ENCODE peak calls at places on chromosome X, in four cellular contexts. One of them, this sample, is unnamed.

GRCh38 chrX:30275498-30275897 is 28.6 kb downstream of the MAGEB1 start:
- DNase-seq in H9: no peak
- DNase-seq in endodermal cell: no peak
- DNase-seq in transverse colon: no peak
- DNase-seq in this sample: peak

GRCh38 chrX:826026-826425 is 195.4 kb downstream of the SHOX start:
- DNase-seq in transverse colon: no peak
- DNase-seq in endodermal cell: no peak
- DNase-seq in H9: no peak
- DNase-seq in this sample: no peak

GRCh38 chrX:154540897-154541535 is 5.6 kb downstream of the G6PD start:
- DNase-seq in endodermal cell: no peak
- DNase-seq in H9: no peak
- DNase-seq in transverse colon: no peak
- DNase-seq in this sample: peak

GRCh38 chrX:14927391-14927790 is 54.2 kb downstream of the MOSPD2 start:
- DNase-seq in transverse colon: no peak
- DNase-seq in endodermal cell: no peak
- DNase-seq in H9: no peak
- DNase-seq in this sample: no peak

GRCh38 chrX:106397788-106398538 is 213.8 kb upstream of the RADX start:
- DNase-seq in H9: no peak
- DNase-seq in transverse colon: no peak
- DNase-seq in endodermal cell: no peak
- DNase-seq in this sample: peak

GRCh38 chrX:39283239-39283638 is 482.0 kb downstream of the MID1IP1 start:
- DNase-seq in transverse colon: no peak
- DNase-seq in H9: no peak
- DNase-seq in endodermal cell: no peak
- DNase-seq in this sample: no peak

GRCh38 chrX:20414781-20415445 is 148.2 kb upstream of the RPS6KA3 start:
- DNase-seq in H9: no peak
- DNase-seq in endodermal cell: no peak
- DNase-seq in transverse colon: no peak
- DNase-seq in this sample: no peak

GRCh38 chrX:2677764-2678163 is 13.3 kb upstream of the CD99 start:
- DNase-seq in endodermal cell: peak
- DNase-seq in H9: peak
- DNase-seq in transverse colon: peak
- DNase-seq in this sample: peak

GRCh38 chrX:18012974-18013373 is 151.9 kb upstream of the RAI2 start:
- DNase-seq in H9: no peak
- DNase-seq in endodermal cell: no peak
- DNase-seq in transverse colon: no peak
- DNase-seq in this sample: no peak

GRCh38 chrX:46179748-46180147 is 365.5 kb downstream of the ZNF674 start:
- DNase-seq in endodermal cell: no peak
- DNase-seq in H9: no peak
- DNase-seq in transverse colon: no peak
- DNase-seq in this sample: no peak

GRCh38 chrX:123338240-123338639 is 154.2 kb downstream of the GRIA3 start:
- DNase-seq in H9: no peak
- DNase-seq in transverse colon: no peak
- DNase-seq in endodermal cell: no peak
- DNase-seq in this sample: no peak

GRCh38 chrX:19303216-19303880 is 40.4 kb upstream of the PDHA1 start:
- DNase-seq in transverse colon: no peak
- DNase-seq in H9: no peak
- DNase-seq in endodermal cell: no peak
- DNase-seq in this sample: peak

GRCh38 chrX:8815460-8816065 is 14.4 kb upstream of the FAM9A start:
- DNase-seq in H9: no peak
- DNase-seq in transverse colon: no peak
- DNase-seq in endodermal cell: peak
- DNase-seq in this sample: peak

GRCh38 chrX:145506225-145506624 is 258.9 kb downstream of the SPANXN1 start:
- DNase-seq in H9: no peak
- DNase-seq in transverse colon: no peak
- DNase-seq in endodermal cell: no peak
- DNase-seq in this sample: peak

GRCh38 chrX:136310411-136310810 is 9.6 kb downstream of the ADGRG4 start:
- DNase-seq in endodermal cell: peak
- DNase-seq in H9: no peak
- DNase-seq in transverse colon: no peak
- DNase-seq in this sample: peak

GRCh38 chrX:134718329-134719317 is 60.4 kb upstream of the PLAC1 start:
- DNase-seq in transverse colon: no peak
- DNase-seq in H9: no peak
- DNase-seq in endodermal cell: peak
- DNase-seq in this sample: peak

GRCh38 chrX:132564026-132564425 is 75.2 kb upstream of the MBNL3 start:
- DNase-seq in transverse colon: no peak
- DNase-seq in H9: no peak
- DNase-seq in endodermal cell: no peak
- DNase-seq in this sample: no peak

GRCh38 chrX:131571348-131571747 is 27.5 kb downstream of the OR13H1 start:
- DNase-seq in transverse colon: no peak
- DNase-seq in H9: no peak
- DNase-seq in endodermal cell: no peak
- DNase-seq in this sample: no peak

GRCh38 chrX:42732506-42732905 is 45.5 kb downstream of the PPP1R2C start:
- DNase-seq in H9: no peak
- DNase-seq in endodermal cell: no peak
- DNase-seq in transverse colon: no peak
- DNase-seq in this sample: no peak

GRCh38 chrX:53831662-53832635 is 145.4 kb upstream of the HUWE1 start:
- DNase-seq in H9: peak
- DNase-seq in endodermal cell: peak
- DNase-seq in transverse colon: peak
- DNase-seq in this sample: peak

GRCh38 chrX:88660836-88661235 is 86.2 kb upstream of the CPXCR1 start:
- DNase-seq in endodermal cell: no peak
- DNase-seq in H9: no peak
- DNase-seq in transverse colon: no peak
- DNase-seq in this sample: no peak

GRCh38 chrX:14919421-14919820 is 46.2 kb downstream of the MOSPD2 start:
- DNase-seq in endodermal cell: no peak
- DNase-seq in H9: no peak
- DNase-seq in transverse colon: no peak
- DNase-seq in this sample: no peak

GRCh38 chrX:50618788-50619558 is 148.3 kb upstream of the DGKK start:
- DNase-seq in transverse colon: peak
- DNase-seq in endodermal cell: no peak
- DNase-seq in H9: no peak
- DNase-seq in this sample: no peak

GRCh38 chrX:136065044-136065671 is 79.9 kb downstream of the SLC9A6 start:
- DNase-seq in H9: no peak
- DNase-seq in endodermal cell: no peak
- DNase-seq in transverse colon: no peak
- DNase-seq in this sample: peak

GRCh38 chrX:132774312-132774711 is 184.1 kb downstream of the HS6ST2 start:
- DNase-seq in endodermal cell: no peak
- DNase-seq in transverse colon: no peak
- DNase-seq in H9: no peak
- DNase-seq in this sample: no peak

GRCh38 chrX:72255445-72255844 is 16.6 kb upstream of the ERCC6L start:
- DNase-seq in H9: peak
- DNase-seq in endodermal cell: peak
- DNase-seq in transverse colon: no peak
- DNase-seq in this sample: no peak

GRCh38 chrX:109660756-109661155 is 35.8 kb upstream of the KCNE5 start:
- DNase-seq in transverse colon: no peak
- DNase-seq in H9: no peak
- DNase-seq in endodermal cell: no peak
- DNase-seq in this sample: no peak

GRCh38 chrX:2572740-2573139 is 72.0 kb upstream of the DHRSX start:
- DNase-seq in transverse colon: no peak
- DNase-seq in H9: no peak
- DNase-seq in endodermal cell: no peak
- DNase-seq in this sample: peak

GRCh38 chrX:115898382-115899001 is 272.1 kb upstream of the AGTR2 start:
- DNase-seq in H9: peak
- DNase-seq in transverse colon: peak
- DNase-seq in endodermal cell: peak
- DNase-seq in this sample: no peak

GRCh38 chrX:24494544-24495113 is 29.5 kb downstream of the PDK3 start:
- DNase-seq in endodermal cell: no peak
- DNase-seq in H9: no peak
- DNase-seq in transverse colon: peak
- DNase-seq in this sample: peak

GRCh38 chrX:55919367-55920221 is 202.0 kb downstream of the RRAGB start:
- DNase-seq in transverse colon: peak
- DNase-seq in H9: peak
- DNase-seq in endodermal cell: peak
- DNase-seq in this sample: no peak

GRCh38 chrX:133959972-133960371 is 25.4 kb downstream of the GPC3 start:
- DNase-seq in H9: no peak
- DNase-seq in transverse colon: no peak
- DNase-seq in endodermal cell: no peak
- DNase-seq in this sample: no peak

GRCh38 chrX:21225643-21226042 is 148.6 kb upstream of the CNKSR2 start:
- DNase-seq in transverse colon: no peak
- DNase-seq in endodermal cell: no peak
- DNase-seq in H9: no peak
- DNase-seq in this sample: no peak

GRCh38 chrX:80423744-80424143 is 3.5 kb downstream of the TENT5D start:
- DNase-seq in H9: no peak
- DNase-seq in endodermal cell: no peak
- DNase-seq in transverse colon: no peak
- DNase-seq in this sample: no peak
- H3K27ac ChIP-seq in H9: no peak
- H3K27ac ChIP-seq in endodermal cell: no peak
- H3K27ac ChIP-seq in transverse colon: no peak
- H3K27ac ChIP-seq in this sample: no peak

DNA sequence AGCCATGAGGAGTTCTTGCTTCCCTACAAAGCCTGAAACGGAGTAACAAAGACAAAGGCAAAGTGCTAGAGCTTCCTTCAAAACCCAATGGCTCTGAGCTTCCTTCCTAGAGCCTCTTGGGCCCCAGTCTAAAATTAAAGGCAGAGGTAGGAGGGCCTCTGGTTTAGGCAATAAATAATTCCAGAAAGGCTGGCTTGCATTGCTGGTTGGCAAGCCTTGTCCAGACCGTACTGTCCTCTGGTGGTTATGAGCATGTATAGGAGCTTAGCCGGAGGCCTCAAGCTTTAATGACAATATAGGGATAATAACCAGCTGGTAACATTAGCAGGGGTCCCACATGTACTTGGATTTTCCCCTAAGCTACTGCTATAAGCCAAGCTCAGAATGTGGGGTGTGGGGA is 237.3 kb downstream of the AR start:
- DNase-seq in transverse colon: no peak
- DNase-seq in endodermal cell: no peak
- DNase-seq in H9: no peak
- DNase-seq in this sample: no peak
- TF ChIP-seq CTCF in transverse colon: no peak
- TF ChIP-seq CTCF in endodermal cell: no peak
- TF ChIP-seq CTCF in H9: no peak
- TF ChIP-seq CTCF in this sample: no peak

GRCh38 chrX:151974336-151975227 is at the start of gene GABRE:
- DNase-seq in transverse colon: peak
- DNase-seq in H9: peak
- DNase-seq in endodermal cell: peak
- DNase-seq in this sample: peak
- H3K27ac ChIP-seq in transverse colon: peak
- H3K27ac ChIP-seq in H9: no peak
- H3K27ac ChIP-seq in endodermal cell: no peak
- H3K27ac ChIP-seq in this sample: peak

DNA sequence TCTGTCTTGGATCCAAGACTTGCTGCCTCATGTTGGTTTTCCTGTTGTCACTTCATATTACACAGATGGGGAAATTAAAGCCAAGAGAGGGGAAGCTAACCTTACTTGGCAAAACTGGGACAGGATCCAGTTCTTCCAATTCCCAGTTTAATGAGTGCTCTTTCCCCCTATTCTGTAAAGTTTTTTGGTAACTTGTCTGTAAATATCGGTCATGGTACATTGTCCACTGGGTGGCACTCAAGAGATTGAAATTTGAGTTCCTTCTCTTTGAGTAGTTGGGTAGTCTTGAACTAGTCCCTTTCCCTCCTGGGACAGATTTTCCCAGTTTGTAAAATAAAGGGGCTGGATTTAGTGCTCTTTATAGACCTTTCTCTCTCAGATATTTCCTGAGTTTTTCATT is 12.4 kb upstream of the EOLA2 start:
- DNase-seq in endodermal cell: no peak
- DNase-seq in H9: no peak
- DNase-seq in transverse colon: no peak
- DNase-seq in this sample: peak
- TF ChIP-seq CTCF in endodermal cell: peak
- TF ChIP-seq CTCF in H9: peak
- TF ChIP-seq CTCF in transverse colon: peak
- TF ChIP-seq CTCF in this sample: peak

GRCh38 chrX:139298437-139298836 is 232.1 kb upstream of the F9 start:
- DNase-seq in H9: no peak
- DNase-seq in endodermal cell: no peak
- DNase-seq in transverse colon: no peak
- DNase-seq in this sample: no peak
- H3K27ac ChIP-seq in H9: no peak
- H3K27ac ChIP-seq in endodermal cell: no peak
- H3K27ac ChIP-seq in transverse colon: no peak
- H3K27ac ChIP-seq in this sample: no peak

GRCh38 chrX:125786306-125786705 is 379.8 kb downstream of the DCAF12L2 start:
- DNase-seq in H9: no peak
- DNase-seq in transverse colon: no peak
- DNase-seq in endodermal cell: no peak
- DNase-seq in this sample: no peak

DNA sequence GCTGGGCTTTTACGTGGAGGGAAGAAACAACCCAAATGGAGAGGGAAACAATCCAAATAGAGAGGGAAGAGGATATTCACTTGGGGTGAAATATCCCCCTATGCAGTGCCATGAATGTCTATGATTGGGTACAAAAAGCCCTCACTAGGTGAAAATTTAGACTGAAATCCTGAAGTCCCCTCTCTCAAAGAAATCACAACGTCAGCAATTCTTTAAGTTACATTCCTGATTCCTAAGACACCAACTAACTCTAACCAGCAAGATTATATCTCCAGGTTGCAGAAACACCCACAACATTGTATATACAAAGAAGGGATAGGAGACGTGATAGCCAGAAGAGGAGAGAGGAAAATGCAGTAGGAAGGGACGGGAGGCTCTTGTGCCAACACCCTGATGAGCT is 374.3 kb downstream of the DCAF12L2 start:
- DNase-seq in H9: no peak
- DNase-seq in transverse colon: no peak
- DNase-seq in endodermal cell: no peak
- DNase-seq in this sample: no peak
- TF ChIP-seq CTCF in H9: no peak
- TF ChIP-seq CTCF in transverse colon: no peak
- TF ChIP-seq CTCF in endodermal cell: no peak
- TF ChIP-seq CTCF in this sample: no peak

GRCh38 chrX:44062842-44063241 is 89.7 kb upstream of the NDP start:
- DNase-seq in H9: no peak
- DNase-seq in endodermal cell: no peak
- DNase-seq in transverse colon: no peak
- DNase-seq in this sample: peak
- H3K27ac ChIP-seq in H9: no peak
- H3K27ac ChIP-seq in endodermal cell: no peak
- H3K27ac ChIP-seq in transverse colon: no peak
- H3K27ac ChIP-seq in this sample: no peak

This sample was measured in RWPE1.